ENCODE peak calls at places on chromosomes 6 and 20, in six cellular contexts. H, S, E, A, G and K are unnamed samples.

GRCh38 chr6:16227048-16227562 is 11.3 kb upstream of the GMPR start:
- DNase-seq in H (no peak), G (no peak), E (no peak), A (no peak), S (no peak), K (no peak)

GRCh38 chr6:11163932-11164331 is 52.4 kb upstream of the ERVFRD-1 start:
- DNase-seq in G (peak; percentile 37), H (no peak), A (no peak), E (no peak), S (no peak), K (no peak)

GRCh38 chr6:9921366-9921765 is 493.5 kb downstream of the TFAP2A start:
- DNase-seq in G (no peak), E (no peak), H (no peak), A (no peak), S (peak; percentile 12), K (no peak)

GRCh38 chr20:21390768-21391167 is 6.6 kb downstream of the NKX2-4 start:
- DNase-seq in G (no peak), E (no peak), S (no peak), A (no peak), H (no peak), K (no peak)

GRCh38 chr20:910132-910839 is 5.8 kb downstream of the ANGPT4 start:
- DNase-seq in S (no peak), H (no peak), A (no peak), E (no peak), G (no peak), K (no peak)

GRCh38 chr20:63502671-63503172 is 3.8 kb upstream of the EEF1A2 start:
- DNase-seq in G (no peak), A (no peak), S (no peak), E (no peak), H (peak; percentile 67), K (no peak)

GRCh38 chr20:5080384-5080877 is 39.3 kb downstream of the PCNA start:
- DNase-seq in A (no peak), H (peak; percentile 92), E (no peak), S (no peak), G (peak; percentile 14), K (no peak)

GRCh38 chr6:4359108-4359710 is 223.8 kb upstream of the ECI2 start:
- DNase-seq in E (no peak), A (no peak), G (no peak), S (no peak), H (peak; percentile 46), K (no peak)

GRCh38 chr6:17086469-17086868 is 15.4 kb upstream of the STMND1 start:
- DNase-seq in A (no peak), E (peak; percentile 51), S (peak; percentile 72), G (peak; percentile 20), H (no peak), K (no peak)

GRCh38 chr20:64065973-64066341 is 3.0 kb downstream of the TCEA2 start:
- DNase-seq in A (peak; percentile 48), G (peak; percentile 84), E (peak; percentile 95), H (no peak), S (peak; percentile 61), K (peak; percentile 84)

GRCh38 chr6:13593103-13593502 is 18.7 kb downstream of the SIRT5 start:
- DNase-seq in E (no peak), H (no peak), S (no peak), G (peak; percentile 4), A (no peak), K (no peak)

GRCh38 chr6:32852844-32853540 is 512 bp downstream of the TAP1 start:
- DNase-seq in A (peak; percentile 64), E (peak; percentile 50), H (peak; percentile 87), S (peak; percentile 48), G (peak; percentile 84), K (peak; percentile 45)